ENCODE peak calls at places on chromosomes 16 and 17, in ten cellular contexts. X is stimulated activated CD8-positive, alpha-beta memory T cell treated with anti-CD3 and anti-CD28 coated beads, Interleukin-12 subunit alpha, Interleukin-12 subunit beta, amount 100 ng/mL, for 4 hours; C is ovary; I is hepatocyte; P is NCI-H1436; D is naive thymus-derived CD8-positive, alpha-beta T cell; T is NCI-H1105; Z is OCI-LY7; B is posterior cingulate gyrus; K is stimulated activated CD4-positive, alpha-beta T cell treated with anti-CD3 and anti-CD28 coated beads, Interleukin-1b, Interleukin-23, amount 100 ng/mL, for 24 hours. O is an unnamed sample.

GRCh38 chr17:62626719-62627218 is 701 bp upstream of the MRC2 start:
- DNase-seq in X (no peak), C (peak), I (peak), P (no peak), D (no peak), T (no peak), Z (no peak), B (no peak), K (no peak), O (no peak)

GRCh38 chr17:57986841-57987581 is 1.0 kb downstream of the VEZF1 start:
- DNase-seq in X (peak), C (peak), I (peak), P (no peak), D (no peak), T (no peak), Z (no peak), B (peak), K (peak), O (no peak)

GRCh38 chr16:17135439-17135838 is 335.3 kb downstream of the XYLT1 start:
- DNase-seq in X (no peak), C (no peak), I (no peak), P (no peak), D (no peak), T (no peak), Z (no peak), B (no peak), K (no peak), O (peak)

GRCh38 chr17:22570144-22570845 is 878.0 kb downstream of the KCNJ18 start:
- DNase-seq in X (no peak), C (no peak), I (no peak), P (no peak), D (no peak), T (no peak), Z (no peak), B (no peak), K (no peak), O (no peak)

GRCh38 chr16:57618306-57619132 is 9.9 kb upstream of the ADGRG1 start:
- DNase-seq in X (no peak), C (no peak), I (no peak), P (no peak), D (no peak), T (no peak), Z (no peak), B (no peak), K (no peak), O (no peak)

GRCh38 chr17:50813583-50813982 is 21.8 kb upstream of the WFIKKN2 start:
- DNase-seq in X (no peak), C (no peak), I (no peak), P (no peak), D (no peak), T (no peak), Z (no peak), B (no peak), K (no peak), O (no peak)

GRCh38 chr16:49578435-49579024 is 204.9 kb downstream of the C16orf78 start:
- DNase-seq in X (no peak), C (peak), I (no peak), P (no peak), D (no peak), T (no peak), Z (no peak), B (no peak), K (no peak), O (no peak)

GRCh38 chr17:50407921-50408320 is 10.6 kb upstream of the LRRC59 start:
- DNase-seq in X (no peak), C (no peak), I (no peak), P (no peak), D (no peak), T (no peak), Z (no peak), B (no peak), K (no peak), O (no peak)

GRCh38 chr17:81049973-81050551 is 15.1 kb downstream of the BAIAP2 start:
- DNase-seq in X (no peak), C (no peak), I (no peak), P (no peak), D (no peak), T (no peak), Z (no peak), B (no peak), K (no peak), O (no peak)

GRCh38 chr16:50478773-50479149 is 69.4 kb upstream of the NKD1 start:
- DNase-seq in X (no peak), C (no peak), I (no peak), P (peak), D (no peak), T (peak), Z (no peak), B (no peak), K (no peak), O (no peak)

GRCh38 chr17:71330099-71330375 is 790.8 kb upstream of the SOX9 start:
- DNase-seq in X (no peak), C (no peak), I (no peak), P (peak), D (no peak), T (no peak), Z (no peak), B (no peak), K (no peak), O (no peak)

GRCh38 chr17:82019905-82020873 is 2.5 kb downstream of the CENPX start:
- DNase-seq in X (peak), C (no peak), I (peak), P (peak), D (peak), T (peak), Z (peak), B (peak), K (peak), O (peak)

GRCh38 chr17:20852541-20853370 is 190.1 kb downstream of the USP22 start:
- DNase-seq in X (no peak), C (peak), I (peak), P (peak), D (no peak), T (peak), Z (no peak), B (peak), K (no peak), O (peak)

GRCh38 chr16:84041421-84041820 is 1.2 kb downstream of the SLC38A8 start:
- DNase-seq in X (no peak), C (no peak), I (no peak), P (no peak), D (no peak), T (no peak), Z (no peak), B (no peak), K (no peak), O (no peak)

GRCh38 chr17:30323895-30324319 is 9.9 kb downstream of the TMIGD1 start:
- DNase-seq in X (no peak), C (no peak), I (no peak), P (no peak), D (peak), T (no peak), Z (peak), B (no peak), K (peak), O (no peak)

GRCh38 chr16:6549415-6549814 is 783.2 kb upstream of the RBFOX1 start:
- DNase-seq in X (no peak), C (no peak), I (no peak), P (no peak), D (no peak), T (no peak), Z (no peak), B (no peak), K (no peak), O (no peak)

GRCh38 chr17:78125138-78125913 is 3.2 kb downstream of the TMC6 start:
- DNase-seq in X (no peak), C (no peak), I (no peak), P (no peak), D (no peak), T (no peak), Z (peak), B (no peak), K (no peak), O (no peak)

GRCh38 chr17:76755285-76755684 is 17.4 kb downstream of the MFSD11 start:
- DNase-seq in X (no peak), C (no peak), I (no peak), P (no peak), D (no peak), T (no peak), Z (no peak), B (no peak), K (no peak), O (no peak)

GRCh38 chr16:26413780-26414179 is 652.9 kb upstream of the C16orf82 start:
- DNase-seq in X (no peak), C (no peak), I (no peak), P (no peak), D (no peak), T (no peak), Z (no peak), B (no peak), K (no peak), O (no peak)

GRCh38 chr16:19109288-19109664 is 4.5 kb upstream of the ITPRIPL2 start:
- DNase-seq in X (no peak), C (no peak), I (no peak), P (no peak), D (no peak), T (no peak), Z (no peak), B (no peak), K (no peak), O (no peak)

GRCh38 chr16:74290356-74290755 is 6.3 kb upstream of the PSMD7 start:
- DNase-seq in X (no peak), C (no peak), I (no peak), P (no peak), D (no peak), T (no peak), Z (no peak), B (no peak), K (no peak), O (no peak)

GRCh38 chr17:38727661-38728220 is 2.4 kb upstream of the CISD3 start:
- DNase-seq in X (peak), C (no peak), I (no peak), P (no peak), D (no peak), T (no peak), Z (no peak), B (no peak), K (no peak), O (no peak)

GRCh38 chr17:36849871-36850348 is 87.4 kb upstream of the LHX1 start:
- DNase-seq in X (no peak), C (no peak), I (no peak), P (no peak), D (no peak), T (no peak), Z (peak), B (no peak), K (peak), O (no peak)

GRCh38 chr16:1324286-1324826 is 9.1 kb upstream of the BAIAP3 start:
- DNase-seq in X (no peak), C (no peak), I (no peak), P (no peak), D (no peak), T (no peak), Z (no peak), B (no peak), K (no peak), O (no peak)

GRCh38 chr17:73581379-73581778 is 62.9 kb downstream of the SDK2 start:
- DNase-seq in X (no peak), C (no peak), I (no peak), P (no peak), D (no peak), T (no peak), Z (no peak), B (no peak), K (no peak), O (no peak)

GRCh38 chr16:11349599-11350276 is 4.5 kb downstream of the RMI2 start:
- DNase-seq in X (no peak), C (no peak), I (peak), P (no peak), D (no peak), T (no peak), Z (no peak), B (no peak), K (no peak), O (no peak)

GRCh38 chr16:53235851-53236250 is 181.1 kb downstream of the CHD9 start:
- DNase-seq in X (no peak), C (no peak), I (no peak), P (no peak), D (no peak), T (no peak), Z (no peak), B (no peak), K (no peak), O (no peak)

GRCh38 chr17:1042486-1042885 is 45.6 kb downstream of the TIMM22 start:
- DNase-seq in X (no peak), C (no peak), I (no peak), P (no peak), D (no peak), T (no peak), Z (no peak), B (no peak), K (no peak), O (no peak)

GRCh38 chr16:25114121-25114520 is 2.6 kb downstream of the LCMT1 start:
- DNase-seq in X (no peak), C (no peak), I (no peak), P (no peak), D (no peak), T (no peak), Z (no peak), B (no peak), K (no peak), O (no peak)

GRCh38 chr16:72956124-72957064 is 91.5 kb downstream of the ZFHX3 start:
- DNase-seq in X (no peak), C (no peak), I (no peak), P (no peak), D (no peak), T (no peak), Z (no peak), B (no peak), K (no peak), O (no peak)

GRCh38 chr16:68422396-68422964 is 25.8 kb downstream of the SMPD3 start:
- DNase-seq in X (no peak), C (no peak), I (no peak), P (peak), D (no peak), T (no peak), Z (no peak), B (no peak), K (no peak), O (no peak)

GRCh38 chr17:43814714-43815113 is 18.2 kb downstream of the MPP3 start:
- DNase-seq in X (no peak), C (no peak), I (no peak), P (no peak), D (no peak), T (no peak), Z (no peak), B (no peak), K (no peak), O (no peak)